ENCODE peak calls at places on chromosomes 7 and 10, in nine cellular contexts. I is NB4, M is retinal pigment epithelial cell, W is cardiac muscle cell, K is dorsolateral prefrontal cortex, S is fibroblast of villous mesenchyme, P is thoracic aorta, D is PC-3, Q is BJ. H is an unnamed sample.
A peak's percentile ranks its signal among the peaks of the same experiment; 100 is the strongest.

GRCh38 chr7:116785851-116786250 is 76.5 kb upstream of the CAPZA2 start:
- DNase-seq in I (no peak), K (no peak), M (no peak), D (no peak), W (no peak), S (no peak), P (no peak), Q (no peak), H (no peak)

GRCh38 chr7:151672706-151673105 is 153.0 kb upstream of the RHEB start:
- DNase-seq in Q (no peak), D (no peak), P (no peak), K (no peak), I (no peak), M (no peak), W (peak; percentile 38), S (peak; percentile 70), H (no peak)

GRCh38 chr10:80173441-80173840 is 31.9 kb downstream of the ANXA11 start:
- DNase-seq in Q (no peak), D (no peak), S (no peak), M (no peak), W (no peak), P (no peak), K (no peak), I (no peak), H (no peak)

GRCh38 chr7:46486264-46487206 is 565.5 kb upstream of the IGFBP3 start:
- DNase-seq in K (no peak), P (peak; percentile 10), W (peak; percentile 67), Q (peak; percentile 44), S (peak; percentile 95), I (no peak), D (peak; percentile 80), M (no peak), H (peak; percentile 33)

GRCh38 chr10:2494386-2494785 is 573.0 kb upstream of the PFKP start:
- DNase-seq in K (no peak), Q (no peak), P (no peak), D (no peak), M (no peak), I (no peak), W (no peak), S (no peak), H (no peak)

GRCh38 chr10:35896011-35896410 is 253.9 kb upstream of the FZD8 start:
- DNase-seq in S (peak; percentile 81), I (no peak), D (no peak), M (no peak), W (peak; percentile 64), K (no peak), Q (no peak), P (no peak), H (no peak)

GRCh38 chr7:106593028-106593417 is 67.9 kb downstream of the CCDC71L start:
- DNase-seq in W (no peak), K (no peak), M (no peak), P (no peak), S (no peak), D (no peak), I (no peak), Q (no peak), H (no peak)

GRCh38 chr10:34190594-34190993 is 624.5 kb downstream of the PARD3 start:
- DNase-seq in K (no peak), M (no peak), W (no peak), S (no peak), D (no peak), I (no peak), P (no peak), Q (no peak), H (no peak)

GRCh38 chr10:123807444-123808035 is 84.1 kb downstream of the CPXM2 start:
- DNase-seq in P (no peak), W (peak; percentile 27), I (no peak), M (no peak), K (no peak), S (no peak), D (no peak), Q (no peak), H (no peak)

GRCh38 chr7:74525881-74526280 is 72.2 kb downstream of the GTF2IRD1 start:
- DNase-seq in I (no peak), S (no peak), K (no peak), M (no peak), W (no peak), D (no peak), P (no peak), Q (no peak), H (no peak)

GRCh38 chr7:100572281-100572948 is 1.3 kb downstream of the SAP25 start:
- DNase-seq in I (no peak), S (no peak), P (no peak), K (no peak), M (no peak), Q (no peak), D (no peak), W (no peak), H (no peak)

GRCh38 chr7:152866125-152866524 is 106.6 kb downstream of the ACTR3B start:
- DNase-seq in P (no peak), K (no peak), D (no peak), Q (no peak), I (no peak), W (no peak), S (peak; percentile 9), M (no peak), H (no peak)

GRCh38 chr10:17257466-17258321 is 29.7 kb downstream of the VIM start:
- DNase-seq in P (no peak), S (peak; percentile 81), K (no peak), W (peak; percentile 87), D (peak; percentile 63), I (peak; percentile 71), M (no peak), Q (no peak), H (peak; percentile 79)

GRCh38 chr7:29276806-29277205 is 82.2 kb downstream of the CHN2 start:
- DNase-seq in D (no peak), P (no peak), S (no peak), Q (no peak), I (no peak), W (no peak), M (no peak), K (no peak), H (no peak)

GRCh38 chr7:51246258-51247245 is 70.1 kb downstream of the COBL start:
- DNase-seq in S (no peak), K (peak; percentile 57), I (no peak), W (no peak), Q (no peak), D (no peak), M (no peak), P (no peak), H (no peak)

GRCh38 chr7:116730097-116731018 is 58.4 kb downstream of the MET start:
- DNase-seq in W (no peak), K (no peak), P (no peak), S (no peak), Q (no peak), D (peak; percentile 82), I (no peak), M (no peak), H (no peak)

GRCh38 chr10:101018118-101018599 is 12.8 kb downstream of the PDZD7 start:
- DNase-seq in D (no peak), I (peak; percentile 95), W (no peak), Q (no peak), P (no peak), S (no peak), M (no peak), K (no peak), H (no peak)

GRCh38 chr7:77506899-77507298 is 30.2 kb upstream of the PTPN12 start:
- DNase-seq in S (no peak), Q (no peak), K (no peak), I (no peak), D (no peak), P (no peak), W (no peak), M (no peak), H (no peak)

DNA sequence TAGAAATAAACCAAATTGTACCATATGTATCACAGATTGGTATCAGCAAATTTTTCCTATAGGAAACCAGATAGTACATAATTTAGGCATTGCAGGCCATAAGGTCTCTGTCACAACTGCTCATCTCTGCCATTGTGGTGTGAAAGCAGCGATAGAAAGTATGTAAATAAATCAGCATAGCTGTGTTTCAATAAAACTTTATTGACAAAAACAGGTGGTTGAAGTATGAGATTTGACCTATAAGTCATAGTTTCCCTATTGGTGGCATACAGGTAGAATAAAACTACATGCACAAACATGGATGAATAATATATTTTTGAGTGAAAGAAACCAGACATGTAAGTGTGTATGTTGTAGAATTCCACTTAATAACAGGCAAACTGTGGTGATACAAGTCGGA is 1454.9 kb downstream of the REEP3 start:
- DNase-seq in W (no peak), K (no peak), D (no peak), S (no peak), I (no peak), P (no peak), M (no peak), Q (no peak), H (no peak)
- H3K4me3 ChIP-seq in W (no peak overlapping the region), K (no peak overlapping the region), D (no peak overlapping the region), S (no peak overlapping the region), I (no peak overlapping the region), P (no peak overlapping the region), M (no peak overlapping the region), Q (no peak overlapping the region), H (no peak overlapping the region)

GRCh38 chr7:88357295-88357694 is 50.6 kb upstream of the STEAP4 start:
- DNase-seq in S (no peak), K (no peak), W (peak; percentile 46), Q (no peak), I (no peak), M (no peak), D (peak; percentile 63), P (no peak), H (no peak)
- TF ChIP-seq CTCF in S (peak; percentile 5), K (no peak), W (peak; percentile 29), Q (no peak), I (no peak), M (peak; percentile 31), D (peak; percentile 56), P (no peak), H (no peak)

GRCh38 chr7:137930616-137931015 is 71.3 kb downstream of the CREB3L2 start:
- DNase-seq in M (peak; percentile 83), P (peak; percentile 41), D (peak; percentile 88), W (peak; percentile 80), S (peak; percentile 61), K (no peak), I (no peak), Q (no peak), H (no peak)
- H3K4me3 ChIP-seq in M (no peak overlapping the region), P (no peak overlapping the region), D (no peak overlapping the region), W (no peak overlapping the region), S (no peak overlapping the region), K (no peak overlapping the region), I (no peak overlapping the region), Q (no peak overlapping the region), H (no peak overlapping the region)

GRCh38 chr7:38744746-38745145 is 113.6 kb upstream of the AMPH start:
- DNase-seq in K (no peak), I (peak; percentile 15), Q (peak; percentile 17), W (peak; percentile 77), S (peak; percentile 30), P (no peak), D (peak; percentile 74), M (no peak), H (no peak)

GRCh38 chr7:38753347-38753746 is 122.2 kb upstream of the AMPH start:
- DNase-seq in D (no peak), W (no peak), Q (no peak), P (no peak), I (no peak), K (no peak), M (no peak), S (no peak), H (no peak)

GRCh38 chr7:38751416-38751815 is 120.2 kb upstream of the AMPH start:
- DNase-seq in W (no peak), Q (no peak), K (no peak), P (no peak), D (no peak), S (no peak), I (no peak), M (no peak), H (no peak)

GRCh38 chr7:38746438-38746837 is 115.3 kb upstream of the AMPH start:
- DNase-seq in W (no peak), M (no peak), K (no peak), Q (no peak), P (no peak), S (no peak), I (no peak), D (no peak), H (no peak)

GRCh38 chr7:38748056-38748610 is 117.0 kb upstream of the AMPH start:
- DNase-seq in Q (no peak), D (peak; percentile 54), S (peak; percentile 24), P (no peak), W (peak; percentile 37), M (no peak), I (peak; percentile 8), K (peak; percentile 28), H (no peak)
- TF ChIP-seq CTCF in Q (peak; percentile 40), D (peak; percentile 77), S (peak; percentile 51), P (peak; percentile 28), W (peak; percentile 40), M (peak; percentile 56), I (peak; percentile 45), K (peak; percentile 57), H (no peak)

H was measured in ascending aorta.